ENCODE peak calls at places on chromosomes 3 and 15, in six cellular contexts. B is cardiac muscle cell, O is AG08396, T is PC-9, Y is WTC11, M is putamen. U is an unnamed sample.
A peak's percentile ranks its signal among the peaks of the same experiment; 100 is the strongest.

GRCh38 chr3:194522579-194523046 is 35.8 kb upstream of the ATP13A3 start:
- DNase-seq in B (peak; percentile 76), O (no peak), T (peak; percentile 96), Y (no peak), M (no peak), U (peak; percentile 25)

GRCh38 chr15:45583731-45584639 is 3.2 kb upstream of the BLOC1S6 start:
- DNase-seq in B (peak; percentile 11), O (no peak), T (no peak), Y (no peak), M (no peak), U (no peak)

GRCh38 chr15:43095243-43095642 is 10.6 kb downstream of the UBR1 start:
- DNase-seq in B (peak; percentile 74), O (no peak), T (no peak), Y (no peak), M (no peak), U (no peak)

GRCh38 chr3:45644467-45645201 is 44.6 kb upstream of the SACM1L start:
- DNase-seq in B (peak; percentile 73), O (peak; percentile 47), T (peak; percentile 95), Y (no peak), M (no peak), U (peak; percentile 52)

GRCh38 chr3:10292505-10293419 is at the start of gene GHRL:
- DNase-seq in B (peak; percentile 53), O (no peak), T (no peak), Y (no peak), M (no peak), U (peak; percentile 37)

GRCh38 chr15:65008989-65009388 is 19.3 kb upstream of the SPG21 start:
- DNase-seq in B (no peak), O (no peak), T (no peak), Y (no peak), M (no peak), U (no peak)

GRCh38 chr3:33063651-33064051 is 33.3 kb downstream of the GLB1 start:
- DNase-seq in B (peak; percentile 19), O (no peak), T (no peak), Y (no peak), M (no peak), U (no peak)

GRCh38 chr3:52428151-52429005 is 16.5 kb downstream of the SEMA3G start:
- DNase-seq in B (peak; percentile 89), O (peak; percentile 67), T (peak; percentile 50), Y (peak; percentile 38), M (peak; percentile 83), U (peak; percentile 51)

GRCh38 chr15:59303641-59304433 is 68.8 kb downstream of the MYO1E start:
- DNase-seq in B (peak; percentile 38), O (no peak), T (peak; percentile 67), Y (no peak), M (no peak), U (peak; percentile 57)

GRCh38 chr3:177751770-177752169 is 554.5 kb upstream of the TBL1XR1 start:
- DNase-seq in B (no peak), O (no peak), T (no peak), Y (no peak), M (no peak), U (no peak)

GRCh38 chr3:33940736-33941135 is 142.3 kb downstream of the PDCD6IP start:
- DNase-seq in B (no peak), O (no peak), T (no peak), Y (no peak), M (no peak), U (no peak)

GRCh38 chr3:126212629-126213375 is 32.4 kb upstream of the ALDH1L1 start:
- DNase-seq in B (peak; percentile 79), O (peak; percentile 75), T (peak; percentile 76), Y (peak; percentile 84), M (peak; percentile 14), U (peak; percentile 74)

U was measured in Daoy.